ENCODE peak calls at places on chromosomes 13 and 19, in eight cellular contexts. R is iPS-NIHi11; M is NCI-H2029; W is adrenal gland; V is glutamatergic neuron; J is activated T-helper 2 cell treated with anti-CD3 and anti-CD28 coated beads, Interferon-gamma antibody, Interleukin-2, Interleukin-4, amounts not matched to agents 10 μg/mL and 5 μg/mL and 100 μg/mL, durations not matched to agents 14 hours and 24 hours and 36 hours; G is AG10803; T is NCI-H2107. U is an unnamed sample.

GRCh38 chr13:89982406-89983085 is 1364.9 kb upstream of the MIR17HG start:
- DNase-seq in R (no peak), M (no peak), W (no peak), V (no peak), J (no peak), G (peak), T (no peak), U (no peak)

GRCh38 chr19:14482112-14482941 is 7.2 kb upstream of the PTGER1 start:
- DNase-seq in R (no peak), M (no peak), W (no peak), V (no peak), J (no peak), G (no peak), T (no peak), U (no peak)

GRCh38 chr13:112859128-112859816 is 109.7 kb upstream of the MCF2L start:
- DNase-seq in R (no peak), M (no peak), W (no peak), V (peak), J (no peak), G (no peak), T (no peak), U (no peak)

GRCh38 chr19:703651-704446 is 4.9 kb upstream of the PALM start:
- DNase-seq in R (peak), M (no peak), W (peak), V (peak), J (peak), G (no peak), T (no peak), U (peak)

GRCh38 chr19:30253581-30253996 is 118.6 kb upstream of the ZNF536 start:
- DNase-seq in R (no peak), M (no peak), W (peak), V (no peak), J (no peak), G (peak), T (no peak), U (peak)

GRCh38 chr19:35213678-35214632 is 14.6 kb downstream of the FAM187B start:
- DNase-seq in R (no peak), M (peak), W (peak), V (no peak), J (peak), G (peak), T (peak), U (peak)

GRCh38 chr19:45528744-45529453 is 21.6 kb downstream of the VASP start:
- DNase-seq in R (peak), M (peak), W (peak), V (peak), J (no peak), G (no peak), T (no peak), U (peak)

GRCh38 chr13:100875392-100876043 is 200.9 kb upstream of the TMTC4 start:
- DNase-seq in R (no peak), M (no peak), W (no peak), V (no peak), J (no peak), G (peak), T (no peak), U (peak)

GRCh38 chr13:114077121-114077937 is 55.1 kb downstream of the RASA3 start:
- DNase-seq in R (no peak), M (no peak), W (no peak), V (no peak), J (no peak), G (no peak), T (no peak), U (no peak)

GRCh38 chr13:34833562-34834182 is 108.4 kb upstream of the NBEA start:
- DNase-seq in R (peak), M (no peak), W (no peak), V (no peak), J (no peak), G (peak), T (no peak), U (peak)

GRCh38 chr19:40707615-40708014 is 9.1 kb downstream of the COQ8B start:
- DNase-seq in R (no peak), M (no peak), W (no peak), V (no peak), J (no peak), G (no peak), T (no peak), U (no peak)

GRCh38 chr19:18418725-18419194 is 438 bp upstream of the SSBP4 start:
- DNase-seq in R (no peak), M (no peak), W (no peak), V (peak), J (no peak), G (peak), T (no peak), U (no peak)

GRCh38 chr19:35995655-35995993 is 636 bp downstream of the SDHAF1 start:
- DNase-seq in R (peak), M (no peak), W (peak), V (peak), J (peak), G (peak), T (no peak), U (peak)

U was measured in PC-3.